ENCODE peak calls at places on chromosomes 6 and 20, in seven cellular contexts. One of them, this sample, is unnamed.

GRCh38 chr20:59342017-59342957 is 41.9 kb downstream of the EDN3 start:
- DNase-seq in vagina: no peak
- DNase-seq in KG1: no peak
- DNase-seq in C1 segment of cervical spinal cord: no peak
- DNase-seq in NCI-H1092: no peak
- DNase-seq in NCI-H1436: no peak
- DNase-seq in colonic mucosa: peak
- DNase-seq in this sample: no peak

GRCh38 chr6:41451039-41451438 is 95.1 kb upstream of the FOXP4 start:
- DNase-seq in colonic mucosa: peak
- DNase-seq in KG1: no peak
- DNase-seq in NCI-H1092: no peak
- DNase-seq in NCI-H1436: no peak
- DNase-seq in vagina: no peak
- DNase-seq in C1 segment of cervical spinal cord: no peak
- DNase-seq in this sample: no peak

GRCh38 chr6:73866305-73866704 is 170.3 kb downstream of the CD109 start:
- DNase-seq in C1 segment of cervical spinal cord: no peak
- DNase-seq in colonic mucosa: no peak
- DNase-seq in NCI-H1436: no peak
- DNase-seq in NCI-H1092: no peak
- DNase-seq in vagina: no peak
- DNase-seq in KG1: no peak
- DNase-seq in this sample: no peak

GRCh38 chr6:84462697-84463096 is 235.3 kb upstream of the CEP162 start:
- DNase-seq in C1 segment of cervical spinal cord: no peak
- DNase-seq in KG1: no peak
- DNase-seq in NCI-H1092: no peak
- DNase-seq in NCI-H1436: no peak
- DNase-seq in vagina: no peak
- DNase-seq in colonic mucosa: no peak
- DNase-seq in this sample: peak

GRCh38 chr6:37653933-37654565 is 43.6 kb downstream of the MDGA1 start:
- DNase-seq in vagina: no peak
- DNase-seq in C1 segment of cervical spinal cord: no peak
- DNase-seq in NCI-H1092: no peak
- DNase-seq in NCI-H1436: no peak
- DNase-seq in colonic mucosa: peak
- DNase-seq in KG1: peak
- DNase-seq in this sample: no peak

GRCh38 chr6:37269105-37269504 is 11.2 kb upstream of the TMEM217 start:
- DNase-seq in NCI-H1436: no peak
- DNase-seq in colonic mucosa: no peak
- DNase-seq in vagina: no peak
- DNase-seq in C1 segment of cervical spinal cord: no peak
- DNase-seq in NCI-H1092: no peak
- DNase-seq in KG1: no peak
- DNase-seq in this sample: no peak

GRCh38 chr6:7236312-7237209 is 76.4 kb downstream of the SSR1 start:
- DNase-seq in colonic mucosa: peak
- DNase-seq in C1 segment of cervical spinal cord: no peak
- DNase-seq in NCI-H1092: no peak
- DNase-seq in NCI-H1436: no peak
- DNase-seq in vagina: no peak
- DNase-seq in KG1: no peak
- DNase-seq in this sample: no peak

GRCh38 chr6:151442359-151442758 is 9.6 kb downstream of the RMND1 start:
- DNase-seq in NCI-H1092: no peak
- DNase-seq in KG1: no peak
- DNase-seq in colonic mucosa: no peak
- DNase-seq in NCI-H1436: no peak
- DNase-seq in C1 segment of cervical spinal cord: no peak
- DNase-seq in vagina: no peak
- DNase-seq in this sample: no peak

GRCh38 chr20:34515484-34516037 is 661 bp upstream of the DYNLRB1 start:
- DNase-seq in vagina: no peak
- DNase-seq in colonic mucosa: peak
- DNase-seq in KG1: peak
- DNase-seq in NCI-H1436: peak
- DNase-seq in NCI-H1092: peak
- DNase-seq in C1 segment of cervical spinal cord: peak
- DNase-seq in this sample: no peak

GRCh38 chr6:71072508-71072907 is 115.6 kb upstream of the B3GAT2 start:
- DNase-seq in C1 segment of cervical spinal cord: no peak
- DNase-seq in NCI-H1436: no peak
- DNase-seq in NCI-H1092: no peak
- DNase-seq in colonic mucosa: no peak
- DNase-seq in vagina: no peak
- DNase-seq in KG1: no peak
- DNase-seq in this sample: no peak

GRCh38 chr6:75169689-75170088 is 36.2 kb downstream of the COL12A1 start:
- DNase-seq in KG1: no peak
- DNase-seq in colonic mucosa: no peak
- DNase-seq in NCI-H1092: no peak
- DNase-seq in C1 segment of cervical spinal cord: no peak
- DNase-seq in NCI-H1436: no peak
- DNase-seq in vagina: no peak
- DNase-seq in this sample: no peak

GRCh38 chr20:58580493-58580835 is 65.3 kb upstream of the APCDD1L start:
- DNase-seq in NCI-H1092: no peak
- DNase-seq in vagina: no peak
- DNase-seq in NCI-H1436: no peak
- DNase-seq in colonic mucosa: no peak
- DNase-seq in KG1: no peak
- DNase-seq in C1 segment of cervical spinal cord: no peak
- DNase-seq in this sample: no peak

GRCh38 chr20:53926428-53927028 is 143.9 kb downstream of the BCAS1 start:
- DNase-seq in colonic mucosa: peak
- DNase-seq in NCI-H1436: peak
- DNase-seq in vagina: no peak
- DNase-seq in C1 segment of cervical spinal cord: no peak
- DNase-seq in NCI-H1092: no peak
- DNase-seq in KG1: no peak
- DNase-seq in this sample: peak

GRCh38 chr6:97275809-97276208 is 7.2 kb downstream of the MMS22L start:
- DNase-seq in KG1: no peak
- DNase-seq in colonic mucosa: no peak
- DNase-seq in vagina: no peak
- DNase-seq in C1 segment of cervical spinal cord: no peak
- DNase-seq in NCI-H1092: no peak
- DNase-seq in NCI-H1436: no peak
- DNase-seq in this sample: no peak